ENCODE peak calls at places on chromosomes 16 and 17, in six cellular contexts. Q is B cell; S is fibroblast of villous mesenchyme; M is activated CD8-positive, alpha-beta memory T cell treated with anti-CD3 and anti-CD28 coated beads, Interleukin-2, amount 50 U/mL, for 48 hours; Y is HEK293T; C is hepatic stellate cell. R is an unnamed sample.

GRCh38 chr17:57892820-57893595 is 43.2 kb upstream of the MRPS23 start:
- DNase-seq in Y (peak; percentile 37), C (peak; percentile 96), Q (no peak), M (no peak), S (peak; percentile 99), R (peak; percentile 93)

GRCh38 chr17:71071837-71072236 is 902.5 kb downstream of the KCNJ2 start:
- DNase-seq in M (no peak), Q (no peak), S (peak; percentile 97), C (peak; percentile 61), Y (no peak), R (peak; percentile 81)

GRCh38 chr17:48469227-48469626 is 39.2 kb upstream of the SKAP1 start:
- DNase-seq in Q (no peak), Y (no peak), M (no peak), S (no peak), C (no peak), R (no peak)

GRCh38 chr17:38917259-38917658 is 8.2 kb upstream of the LASP1NB start:
- DNase-seq in Y (no peak), C (no peak), M (peak; percentile 17), S (no peak), Q (no peak), R (no peak)

GRCh38 chr17:4949321-4950074 is 1.2 kb upstream of the PFN1 start:
- DNase-seq in S (peak; percentile 88), M (peak; percentile 89), Y (peak; percentile 45), C (peak; percentile 66), Q (peak; percentile 87), R (peak; percentile 84)

GRCh38 chr17:17840751-17841591 is 4.2 kb upstream of the SREBF1 start:
- DNase-seq in C (no peak), Q (no peak), Y (no peak), S (peak; percentile 53), M (no peak), R (peak; percentile 34)

GRCh38 chr17:82913304-82914043 is 73.7 kb upstream of the ZNF750 start:
- DNase-seq in Y (no peak), C (no peak), S (no peak), Q (no peak), M (no peak), R (no peak)

GRCh38 chr16:70701036-70701435 is 15.2 kb upstream of the MTSS2 start:
- DNase-seq in C (no peak), M (no peak), S (no peak), Q (no peak), Y (no peak), R (no peak)

GRCh38 chr16:82943371-82943770 is 316.6 kb downstream of the CDH13 start:
- DNase-seq in C (no peak), M (no peak), S (peak; percentile 37), Q (no peak), Y (no peak), R (no peak)

GRCh38 chr16:56632160-56632847 is at the start of gene MT1M:
- DNase-seq in M (no peak), Y (no peak), Q (no peak), S (no peak), C (peak; percentile 71), R (peak; percentile 76)

GRCh38 chr16:59369523-59369922 is 635.4 kb upstream of the GOT2 start:
- DNase-seq in Y (no peak), Q (no peak), S (no peak), C (no peak), M (no peak), R (no peak)

GRCh38 chr17:18257268-18257681 is 1.3 kb downstream of the FLII start:
- DNase-seq in C (peak; percentile 50), Q (no peak), S (no peak), Y (no peak), M (no peak), R (no peak)

GRCh38 chr16:88634141-88634993 is 4.0 kb upstream of the IL17C start:
- DNase-seq in S (peak; percentile 65), Q (peak; percentile 91), M (peak; percentile 77), C (no peak), Y (no peak), R (peak; percentile 86)

GRCh38 chr17:74770498-74771318 is 5.4 kb downstream of the NAT9 start:
- DNase-seq in M (peak; percentile 80), C (peak; percentile 49), Y (peak; percentile 69), Q (peak; percentile 78), S (no peak), R (peak; percentile 59)

GRCh38 chr16:85819711-85820110 is 20.2 kb downstream of the COX4I1 start:
- DNase-seq in M (no peak), Y (no peak), C (no peak), Q (no peak), S (no peak), R (no peak)

GRCh38 chr16:85190572-85190971 is 78.3 kb upstream of the CIBAR2 start:
- DNase-seq in M (no peak), S (no peak), C (no peak), Q (no peak), Y (no peak), R (no peak)

GRCh38 chr17:51056813-51057510 is 63.7 kb downstream of the SPAG9 start:
- DNase-seq in S (peak; percentile 85), Q (peak; percentile 59), M (no peak), C (peak; percentile 54), Y (peak; percentile 34), R (peak; percentile 83)

GRCh38 chr17:47225911-47226688 is 17.0 kb downstream of the MYL4 start:
- DNase-seq in M (no peak), C (no peak), Y (no peak), S (peak; percentile 60), Q (no peak), R (no peak)

GRCh38 chr17:74567397-74567796 is at the start of gene CD300H:
- DNase-seq in Q (no peak), Y (no peak), S (no peak), C (no peak), M (no peak), R (no peak)

GRCh38 chr17:22310717-22311686 is 618.7 kb downstream of the KCNJ18 start:
- DNase-seq in C (no peak), Q (no peak), M (no peak), S (no peak), Y (peak; percentile 10), R (no peak)

R was measured in GM03348.